ENCODE peak calls at places on chromosomes 3 and 15, in seven cellular contexts. One of them, this sample, is unnamed.

GRCh38 chr3:44033123-44033522 is 208.6 kb upstream of the TOPAZ1 start:
- DNase-seq in HepG2: no peak
- DNase-seq in pancreas: no peak
- DNase-seq in stomach: no peak
- DNase-seq in GM12878: no peak
- DNase-seq in RWPE2: no peak
- DNase-seq in heart left ventricle: no peak
- DNase-seq in this sample: no peak

GRCh38 chr15:50162988-50163718 is 18.8 kb upstream of the SLC27A2 start:
- DNase-seq in HepG2: peak; percentile 56
- DNase-seq in pancreas: no peak
- DNase-seq in stomach: no peak
- DNase-seq in GM12878: no peak
- DNase-seq in RWPE2: no peak
- DNase-seq in heart left ventricle: no peak
- DNase-seq in this sample: no peak

GRCh38 chr3:11306815-11307589 is 34.8 kb downstream of the ATG7 start:
- DNase-seq in HepG2: no peak
- DNase-seq in pancreas: no peak
- DNase-seq in stomach: no peak
- DNase-seq in GM12878: no peak
- DNase-seq in RWPE2: no peak
- DNase-seq in heart left ventricle: no peak
- DNase-seq in this sample: no peak

GRCh38 chr3:51581529-51581928 is 43.0 kb downstream of the RAD54L2 start:
- DNase-seq in HepG2: no peak
- DNase-seq in pancreas: no peak
- DNase-seq in stomach: no peak
- DNase-seq in GM12878: no peak
- DNase-seq in RWPE2: no peak
- DNase-seq in heart left ventricle: no peak
- DNase-seq in this sample: no peak

GRCh38 chr3:152056481-152056880 is 183.0 kb downstream of the SUCNR1 start:
- DNase-seq in HepG2: no peak
- DNase-seq in pancreas: no peak
- DNase-seq in stomach: no peak
- DNase-seq in GM12878: no peak
- DNase-seq in RWPE2: no peak
- DNase-seq in heart left ventricle: no peak
- DNase-seq in this sample: no peak

GRCh38 chr3:42846682-42847522 is 28.8 kb downstream of the CYP8B1 start:
- DNase-seq in HepG2: peak; percentile 70
- DNase-seq in pancreas: no peak
- DNase-seq in stomach: no peak
- DNase-seq in GM12878: no peak
- DNase-seq in RWPE2: no peak
- DNase-seq in heart left ventricle: peak; percentile 39
- DNase-seq in this sample: peak; percentile 38

GRCh38 chr3:184737641-184738518 is 26.0 kb upstream of the MAGEF1 start:
- DNase-seq in HepG2: no peak
- DNase-seq in pancreas: no peak
- DNase-seq in stomach: peak; percentile 47
- DNase-seq in GM12878: no peak
- DNase-seq in RWPE2: peak; percentile 76
- DNase-seq in heart left ventricle: peak; percentile 12
- DNase-seq in this sample: no peak

GRCh38 chr3:55882006-55882405 is 394.9 kb upstream of the WNT5A start:
- DNase-seq in HepG2: no peak
- DNase-seq in pancreas: no peak
- DNase-seq in stomach: no peak
- DNase-seq in GM12878: no peak
- DNase-seq in RWPE2: no peak
- DNase-seq in heart left ventricle: no peak
- DNase-seq in this sample: no peak

GRCh38 chr3:160948273-160948672 is 156.9 kb downstream of the B3GALNT1 start:
- DNase-seq in HepG2: peak; percentile 76
- DNase-seq in pancreas: peak; percentile 14
- DNase-seq in stomach: no peak
- DNase-seq in GM12878: no peak
- DNase-seq in RWPE2: no peak
- DNase-seq in heart left ventricle: no peak
- DNase-seq in this sample: no peak

GRCh38 chr3:129656659-129657247 is 50.3 kb upstream of the PLXND1 start:
- DNase-seq in HepG2: peak; percentile 91
- DNase-seq in pancreas: no peak
- DNase-seq in stomach: no peak
- DNase-seq in GM12878: no peak
- DNase-seq in RWPE2: no peak
- DNase-seq in heart left ventricle: no peak
- DNase-seq in this sample: no peak

GRCh38 chr15:66986951-66987350 is 78.5 kb upstream of the SMAD3 start:
- DNase-seq in HepG2: no peak
- DNase-seq in pancreas: no peak
- DNase-seq in stomach: no peak
- DNase-seq in GM12878: no peak
- DNase-seq in RWPE2: no peak
- DNase-seq in heart left ventricle: no peak
- DNase-seq in this sample: no peak

DNA sequence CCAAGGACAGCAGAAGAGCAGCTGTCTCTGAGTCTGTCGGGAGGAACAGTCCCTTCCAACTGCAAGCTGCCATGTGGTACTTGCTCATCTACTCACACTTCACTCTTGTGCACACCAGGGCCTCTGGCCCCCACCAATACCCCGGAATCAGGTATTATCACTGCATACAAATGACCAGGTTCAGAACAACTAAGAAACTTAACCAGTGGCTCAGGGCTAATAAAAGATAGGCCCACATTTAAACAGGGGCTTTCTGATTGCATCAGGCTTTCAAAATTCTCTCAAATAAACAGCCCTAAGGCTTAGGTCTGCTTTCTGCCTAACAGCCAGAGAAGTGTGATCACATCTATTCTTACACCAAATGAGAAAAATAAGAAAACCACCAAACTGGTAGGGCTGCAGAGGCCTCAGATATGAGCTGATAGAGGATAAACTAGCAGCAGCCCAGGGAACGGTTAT is 20.7 kb downstream of the CCDC12 start:
- DNase-seq in HepG2: no peak
- DNase-seq in pancreas: no peak
- DNase-seq in stomach: no peak
- DNase-seq in GM12878: no peak
- DNase-seq in RWPE2: no peak
- DNase-seq in heart left ventricle: no peak
- DNase-seq in this sample: no peak
- H3K27ac ChIP-seq in HepG2: no peak overlapping the region
- H3K27ac ChIP-seq in pancreas: peak overlapping the region; percentile 10
- H3K27ac ChIP-seq in stomach: peak overlapping the region; percentile 23
- H3K27ac ChIP-seq in GM12878: peak overlapping the region; percentile 75
- H3K27ac ChIP-seq in RWPE2: no peak overlapping the region
- H3K27ac ChIP-seq in heart left ventricle: peak overlapping the region; percentile 9
- H3K27ac ChIP-seq in this sample: peak overlapping the region; percentile 36

GRCh38 chr15:52656412-52656811 is 22.8 kb downstream of the ATOSA start:
- DNase-seq in HepG2: no peak
- DNase-seq in pancreas: no peak
- DNase-seq in stomach: no peak
- DNase-seq in GM12878: no peak
- DNase-seq in RWPE2: no peak
- DNase-seq in heart left ventricle: no peak
- DNase-seq in this sample: no peak
- H3K4me1 ChIP-seq in HepG2: peaks cover 12% of the 10 kb centered on the region
- H3K4me1 ChIP-seq in pancreas: peaks cover 53% of the 10 kb centered on the region
- H3K4me1 ChIP-seq in stomach: peaks cover 91% of the 10 kb centered on the region
- H3K4me1 ChIP-seq in GM12878: peaks cover 11% of the 10 kb centered on the region
- H3K4me1 ChIP-seq in RWPE2: peaks cover 52% of the 10 kb centered on the region
- H3K4me1 ChIP-seq in heart left ventricle: peaks cover 47% of the 10 kb centered on the region
- H3K4me1 ChIP-seq in this sample: peaks cover 2% of the 10 kb centered on the region

DNA sequence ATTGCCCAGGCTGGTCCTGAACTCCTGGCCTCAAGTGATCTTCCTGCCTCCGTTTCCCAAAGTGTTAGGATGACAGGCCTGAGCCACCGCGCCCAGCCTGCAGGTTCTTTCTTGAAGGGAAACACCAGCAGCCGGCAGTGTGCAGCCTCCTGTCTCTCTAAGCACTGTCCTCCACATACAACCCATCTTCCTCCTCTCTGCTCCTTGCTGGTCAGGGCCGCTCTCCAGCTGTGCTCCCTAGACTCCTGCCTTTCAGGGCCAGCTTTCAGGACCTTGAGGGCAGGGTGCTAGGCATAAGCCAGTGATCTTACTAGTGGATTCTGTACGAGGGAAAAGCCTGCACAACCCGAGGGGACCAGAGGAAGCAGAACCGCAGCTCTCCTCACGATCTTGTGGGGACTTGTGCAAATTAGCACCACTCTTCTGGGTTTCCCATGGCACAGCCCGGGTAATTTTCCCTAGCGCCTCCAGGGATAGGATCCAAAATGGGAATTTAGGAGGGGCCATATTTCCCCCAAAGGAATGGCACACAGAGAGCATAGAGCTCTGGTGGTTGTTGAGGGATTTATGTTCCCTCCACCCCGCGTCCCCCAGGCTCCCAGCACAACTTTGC is 18.2 kb upstream of the CORO2B start:
- DNase-seq in HepG2: no peak
- DNase-seq in pancreas: no peak
- DNase-seq in stomach: no peak
- DNase-seq in GM12878: no peak
- DNase-seq in RWPE2: peak; percentile 63
- DNase-seq in heart left ventricle: no peak
- DNase-seq in this sample: no peak
- H3K4me3 ChIP-seq in HepG2: no peak overlapping the region
- H3K4me3 ChIP-seq in pancreas: no peak overlapping the region
- H3K4me3 ChIP-seq in stomach: no peak overlapping the region
- H3K4me3 ChIP-seq in GM12878: no peak overlapping the region
- H3K4me3 ChIP-seq in RWPE2: no peak overlapping the region
- H3K4me3 ChIP-seq in heart left ventricle: no peak overlapping the region
- H3K4me3 ChIP-seq in this sample: no peak overlapping the region

DNA sequence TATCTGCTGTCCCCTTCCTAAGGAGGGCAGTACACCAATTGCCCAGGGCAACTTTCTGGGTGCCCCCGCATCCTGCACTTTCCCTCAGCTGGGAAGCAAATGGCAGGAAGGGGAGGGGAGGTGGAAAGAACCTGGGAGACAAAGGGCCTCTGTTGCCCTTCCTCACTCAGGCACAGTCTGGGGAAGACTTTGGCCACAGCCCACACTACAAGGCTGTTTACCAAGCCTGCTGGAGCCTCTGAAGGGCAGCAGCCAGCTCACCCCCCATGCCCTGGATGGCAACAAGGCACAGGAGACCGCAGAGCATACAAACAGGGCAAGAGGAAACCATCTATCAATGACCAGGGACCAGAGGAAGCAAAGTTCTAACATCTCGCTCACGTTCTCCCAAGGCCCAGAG is 42.4 kb downstream of the ARRDC4 start:
- DNase-seq in HepG2: peak; percentile 71
- DNase-seq in pancreas: no peak
- DNase-seq in stomach: no peak
- DNase-seq in GM12878: no peak
- DNase-seq in RWPE2: no peak
- DNase-seq in heart left ventricle: no peak
- DNase-seq in this sample: no peak
- H3K27ac ChIP-seq in HepG2: no peak overlapping the region
- H3K27ac ChIP-seq in pancreas: no peak overlapping the region
- H3K27ac ChIP-seq in stomach: no peak overlapping the region
- H3K27ac ChIP-seq in GM12878: no peak overlapping the region
- H3K27ac ChIP-seq in RWPE2: peak overlapping the region; percentile 84
- H3K27ac ChIP-seq in heart left ventricle: no peak overlapping the region
- H3K27ac ChIP-seq in this sample: no peak overlapping the region

This sample was measured in lung.